ENCODE peak calls at places on chromosomes 16 and 17, in four cellular contexts. G, Y, Z and B are unnamed samples.

GRCh38 chr17:37389160-37389559 is 13.4 kb downstream of the C17orf78 start:
- ATAC-seq in Y (peak), G (no peak), Z (no peak), B (no peak)

GRCh38 chr16:1830213-1830612 is 3.2 kb downstream of the FAHD1 start:
- ATAC-seq in G (no peak), Z (no peak), Y (no peak), B (no peak)

GRCh38 chr17:50332196-50332595 is 13.7 kb upstream of the XYLT2 start:
- ATAC-seq in Z (no peak), Y (no peak), G (peak), B (no peak)

GRCh38 chr17:27571563-27572129 is 59.3 kb upstream of the LGALS9 start:
- ATAC-seq in G (no peak), Z (peak), Y (no peak), B (no peak)

GRCh38 chr17:65830356-65830755 is 268.9 kb upstream of the AXIN2 start:
- ATAC-seq in Y (no peak), G (no peak), Z (no peak), B (no peak)

GRCh38 chr17:6110088-6110487 is 39.9 kb downstream of the WSCD1 start:
- ATAC-seq in G (no peak), Y (no peak), Z (no peak), B (no peak)

GRCh38 chr16:53960954-53961616 is 257.1 kb downstream of the FTO start:
- ATAC-seq in Z (peak), G (no peak), Y (no peak), B (no peak)

GRCh38 chr16:75326333-75326732 is 74.9 kb upstream of the BCAR1 start:
- ATAC-seq in G (no peak), Y (no peak), Z (no peak), B (no peak)

GRCh38 chr17:4395111-4395478 is 28.6 kb upstream of the UBE2G1 start:
- ATAC-seq in Z (no peak), G (no peak), Y (no peak), B (no peak)

GRCh38 chr17:4394208-4395110 is 28.0 kb upstream of the UBE2G1 start:
- ATAC-seq in G (no peak), Z (no peak), Y (no peak), B (no peak)

GRCh38 chr17:4389079-4389478 is 22.6 kb upstream of the UBE2G1 start:
- ATAC-seq in Z (no peak), G (no peak), Y (peak), B (no peak)

GRCh38 chr17:4397840-4398239 is 31.4 kb upstream of the UBE2G1 start:
- ATAC-seq in G (no peak), Y (no peak), Z (no peak), B (no peak)

DNA sequence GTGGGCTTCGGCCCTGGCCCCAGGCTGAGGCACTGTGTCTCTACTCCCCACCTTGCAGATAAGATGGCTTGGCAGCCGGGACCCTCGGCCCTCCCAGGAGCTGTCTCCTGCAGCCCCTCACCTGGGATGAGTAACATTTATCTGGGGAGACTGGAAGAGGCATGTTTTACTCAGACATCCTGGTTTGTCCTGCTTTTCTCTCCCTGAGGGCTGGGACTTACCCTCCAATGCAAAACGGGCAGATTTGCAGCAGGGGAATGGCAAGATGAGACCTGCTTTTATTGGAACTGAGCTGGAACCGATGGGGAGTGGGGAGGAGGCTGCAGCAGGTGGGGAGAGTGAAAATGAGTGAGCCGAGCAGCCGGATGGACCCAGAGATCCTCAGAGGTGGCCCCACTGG is 27.3 kb upstream of the UBE2G1 start:
- ATAC-seq in G (no peak), Y (no peak), Z (no peak), B (no peak)
- H3K4me3 ChIP-seq in G (no peak), Y (no peak), Z (no peak), B (no peak)

GRCh38 chr16:49557070-49557446 is 183.5 kb downstream of the C16orf78 start:
- ATAC-seq in Y (no peak), Z (no peak), G (no peak), B (no peak)
- H3K4me3 ChIP-seq in Y (no peak), Z (no peak), G (no peak), B (no peak)

DNA sequence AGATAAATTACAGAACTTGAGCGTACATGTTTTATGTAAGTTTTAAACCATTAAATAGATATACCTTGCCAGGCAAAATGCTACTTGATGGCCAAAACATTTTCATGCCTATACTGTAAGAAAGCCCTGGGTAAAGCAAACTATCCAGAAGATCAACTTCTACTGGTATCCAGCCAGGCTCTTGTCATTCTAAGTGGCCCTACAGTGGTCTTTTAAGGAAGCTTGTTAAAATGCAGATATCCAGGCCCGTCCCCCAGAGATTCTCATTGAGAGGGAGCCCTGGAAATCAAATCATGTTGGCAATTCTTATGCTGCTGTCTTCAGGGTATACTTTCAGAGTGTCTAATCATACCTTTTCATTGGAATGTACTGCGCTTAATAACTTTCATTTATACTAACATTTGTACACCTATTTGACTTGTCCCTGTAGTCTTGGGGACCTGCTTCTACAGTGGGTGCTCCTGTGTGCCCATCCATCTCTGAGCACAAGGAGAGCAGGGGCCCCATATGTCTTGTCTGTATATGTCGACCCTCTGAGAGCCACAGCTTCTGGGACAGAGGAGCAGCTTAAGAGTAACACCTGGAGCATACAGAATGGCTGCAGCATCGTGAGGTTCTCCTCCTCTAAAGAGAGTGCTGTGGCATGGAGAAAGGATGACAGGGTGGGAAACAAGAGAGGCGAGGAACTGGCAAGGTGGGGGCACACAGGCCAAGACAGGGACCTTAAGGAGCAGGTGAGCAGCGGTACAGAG is 43.6 kb upstream of the ANKFY1 start:
- ATAC-seq in G (no peak), Z (no peak), Y (no peak), B (no peak)
- H3K4me3 ChIP-seq in G (no peak), Z (no peak), Y (no peak), B (no peak)

GRCh38 chr16:46756772-46757171 is 8.6 kb upstream of the MYLK3 start:
- ATAC-seq in Y (no peak), Z (peak), G (peak), B (no peak)
- H3K4me3 ChIP-seq in Y (no peak), Z (peak), G (peak), B (no peak)

DNA sequence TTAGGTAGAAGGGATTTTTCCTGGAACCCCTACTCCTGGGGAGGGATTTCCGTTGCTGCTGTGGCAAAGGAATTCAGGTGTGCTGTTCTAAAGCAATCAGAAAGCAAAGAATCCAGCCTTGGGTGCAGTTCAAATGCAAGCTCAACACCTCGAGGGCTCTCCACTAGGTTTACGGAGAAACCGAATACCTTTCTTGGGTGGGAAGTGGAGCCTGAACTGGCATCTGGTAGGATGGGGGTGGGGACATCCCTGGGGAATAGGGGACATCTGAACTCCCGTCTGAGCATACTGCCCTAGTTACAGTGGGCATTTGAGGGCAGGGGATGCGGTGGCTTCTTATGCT is 1.5 kb downstream of the ARHGAP44 start:
- ATAC-seq in Y (peak), Z (no peak), G (no peak), B (no peak)
- H3K4me3 ChIP-seq in Y (peak), Z (peak), G (no peak), B (no peak)

GRCh38 chr16:68286153-68287074 is 22.1 kb downstream of the SLC7A6 start:
- ATAC-seq in G (no peak), Y (no peak), Z (peak), B (no peak)

GRCh38 chr16:68287276-68288251 is 23.2 kb downstream of the SLC7A6OS start:
- ATAC-seq in Y (peak), Z (peak), G (peak), B (peak)

GRCh38 chr16:68289621-68290329 is 21.0 kb downstream of the SLC7A6OS start:
- ATAC-seq in Z (peak), G (no peak), Y (no peak), B (no peak)

GRCh38 chr16:68289202-68289601 is 21.5 kb downstream of the SLC7A6OS start:
- ATAC-seq in G (no peak), Z (no peak), Y (no peak), B (no peak)

DNA sequence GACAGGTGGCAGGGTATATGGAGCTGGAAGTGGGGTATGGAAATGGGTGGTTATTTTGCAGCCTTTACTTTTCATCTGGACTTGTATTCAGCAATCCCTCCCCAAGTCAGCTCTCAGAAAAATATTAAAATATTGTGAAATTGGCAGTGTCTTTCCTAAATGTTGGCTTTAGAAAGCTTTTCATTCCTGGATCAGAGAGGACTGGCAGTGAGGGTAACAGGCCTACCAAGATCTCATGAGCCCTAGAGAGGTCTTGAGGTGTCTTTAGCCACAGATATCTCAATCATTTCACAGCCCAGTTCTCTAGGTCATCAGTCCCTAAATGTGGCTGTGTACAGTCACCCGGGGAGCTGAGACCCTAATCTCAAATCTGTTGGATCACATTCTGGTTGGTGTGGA is 22.5 kb downstream of the SLC7A6OS start:
- ATAC-seq in Y (no peak), Z (no peak), G (no peak), B (peak)
- H3K4me3 ChIP-seq in Y (no peak), Z (no peak), G (no peak), B (no peak)

GRCh38 chr17:47831934-47832327 is 461 bp downstream of the LRRC46 start:
- ATAC-seq in Z (peak), G (no peak), Y (peak), B (no peak)
- H3K4me3 ChIP-seq in Z (peak), G (peak), Y (peak), B (peak)

GRCh38 chr17:61862975-61863800 is at the start of gene BRIP1:
- ATAC-seq in Y (peak), Z (peak), G (peak), B (peak)

GRCh38 chr17:61868074-61868473 is 4.7 kb upstream of the BRIP1 start:
- ATAC-seq in Y (no peak), G (no peak), Z (no peak), B (no peak)

GRCh38 chr17:61867033-61867432 is 3.7 kb upstream of the BRIP1 start:
- ATAC-seq in G (no peak), Z (no peak), Y (no peak), B (no peak)

GRCh38 chr17:61863801-61864126 is 436 bp upstream of the BRIP1 start:
- ATAC-seq in Z (peak), Y (peak), G (peak), B (peak)

GRCh38 chr17:61862105-61862574 is 1.2 kb downstream of the BRIP1 start:
- ATAC-seq in G (no peak), Z (no peak), Y (no peak), B (no peak)
- H3K4me3 ChIP-seq in G (no peak), Z (no peak), Y (no peak), B (no peak)